ENCODE peak calls at places on chromosomes 5 and 9, in eight cellular contexts. Y, L, C, Z, F, R, J and X are unnamed samples.

GRCh38 chr9:110261631-110262030 is 5.3 kb upstream of the TXN start:
- DNase-seq in Z (no peak), J (no peak), L (no peak), F (no peak), Y (no peak), R (no peak), C (no peak), X (no peak)

GRCh38 chr5:157359350-157359910 is 93.5 kb downstream of the CYFIP2 start:
- DNase-seq in J (no peak), Z (no peak), F (no peak), Y (no peak), L (no peak), R (no peak), C (no peak), X (no peak)

GRCh38 chr9:3240651-3241268 is 285.0 kb downstream of the RFX3 start:
- DNase-seq in L (no peak), Z (peak; percentile 40), R (peak; percentile 75), F (no peak), Y (peak; percentile 12), J (peak; percentile 59), C (peak; percentile 35), X (peak; percentile 75)

GRCh38 chr9:95831810-95832209 is 43.7 kb upstream of the ERCC6L2 start:
- DNase-seq in Z (no peak), L (no peak), F (no peak), C (no peak), J (no peak), R (no peak), Y (no peak), X (no peak)

GRCh38 chr9:112332272-112332671 is 1.1 kb downstream of the PTBP3 start:
- DNase-seq in Z (no peak), F (no peak), Y (no peak), J (no peak), C (no peak), R (no peak), L (no peak), X (no peak)

GRCh38 chr9:129414377-129415021 is 206.4 kb downstream of the C9orf50 start:
- DNase-seq in C (no peak), L (no peak), Y (no peak), R (no peak), F (no peak), J (peak; percentile 62), Z (peak; percentile 69), X (peak; percentile 77)

GRCh38 chr9:25226901-25227686 is 451.1 kb downstream of the TUSC1 start:
- DNase-seq in C (no peak), F (no peak), Y (no peak), J (no peak), Z (no peak), L (no peak), R (no peak), X (no peak)

GRCh38 chr5:54553659-54554207 is 36.2 kb downstream of the SNX18 start:
- DNase-seq in J (no peak), F (no peak), Y (no peak), R (no peak), C (no peak), L (no peak), Z (no peak), X (no peak)

GRCh38 chr5:126814721-126815404 is 37.9 kb downstream of the LMNB1 start:
- DNase-seq in C (no peak), Z (no peak), L (peak; percentile 52), F (no peak), R (no peak), Y (no peak), J (no peak), X (no peak)

GRCh38 chr9:79578891-79579290 is 7.1 kb downstream of the TLE4 start:
- DNase-seq in F (no peak), C (no peak), Z (no peak), J (no peak), Y (no peak), R (no peak), L (no peak), X (no peak)

GRCh38 chr9:137236936-137237421 is 4.1 kb upstream of the TUBB4B start:
- DNase-seq in Y (no peak), C (no peak), L (no peak), Z (no peak), J (no peak), F (no peak), R (no peak), X (no peak)

GRCh38 chr9:18474778-18475177 is 825 bp downstream of the ADAMTSL1 start:
- DNase-seq in Z (no peak), L (no peak), F (no peak), R (no peak), J (no peak), Y (no peak), C (no peak), X (no peak)

GRCh38 chr5:52073993-52074689 is 690.9 kb downstream of the ISL1 start:
- DNase-seq in R (no peak), L (no peak), Y (no peak), C (no peak), F (no peak), J (no peak), Z (no peak), X (no peak)

GRCh38 chr5:12313602-12314001 is 409.4 kb upstream of the CTNND2 start:
- DNase-seq in F (no peak), C (no peak), R (no peak), Y (no peak), J (no peak), Z (no peak), L (no peak), X (no peak)

GRCh38 chr9:135061441-135061840 is 26.0 kb upstream of the OLFM1 start:
- DNase-seq in L (no peak), F (no peak), C (no peak), J (peak; percentile 7), Y (no peak), Z (no peak), R (peak; percentile 40), X (peak; percentile 14)

GRCh38 chr9:84293001-84293798 is 47.4 kb downstream of the SLC28A3 start:
- DNase-seq in L (no peak), R (no peak), C (peak; percentile 67), F (no peak), J (no peak), Y (no peak), Z (no peak), X (no peak)

GRCh38 chr5:104611419-104611818 is 1048.8 kb upstream of the NUDT12 start:
- DNase-seq in L (no peak), Y (no peak), J (no peak), F (no peak), C (no peak), Z (no peak), R (no peak), X (no peak)

GRCh38 chr5:34658023-34658422 is 1.9 kb downstream of the RAI14 start:
- DNase-seq in R (no peak), J (no peak), Y (no peak), F (no peak), C (no peak), L (no peak), Z (no peak), X (no peak)

GRCh38 chr9:99000480-99001395 is 57.0 kb downstream of the COL15A1 start:
- DNase-seq in Z (no peak), C (peak; percentile 23), Y (no peak), J (no peak), L (peak; percentile 59), F (no peak), R (no peak), X (peak; percentile 35)

GRCh38 chr5:151953833-151954232 is 29.2 kb upstream of the GLRA1 start:
- DNase-seq in Z (no peak), R (no peak), Y (no peak), J (no peak), L (no peak), F (no peak), C (no peak), X (no peak)

GRCh38 chr9:135224921-135225541 is 137.6 kb downstream of the OLFM1 start:
- DNase-seq in L (no peak), Y (no peak), J (peak; percentile 5), C (no peak), F (no peak), R (peak; percentile 61), Z (no peak), X (no peak)

GRCh38 chr5:142697846-142698245 is 12.0 kb upstream of the FGF1 start:
- DNase-seq in C (no peak), L (no peak), Y (no peak), R (no peak), Z (peak; percentile 60), J (peak; percentile 81), F (no peak), X (no peak)

GRCh38 chr5:142697356-142697807 is 11.5 kb upstream of the FGF1 start:
- DNase-seq in Z (peak; percentile 75), C (no peak), L (no peak), R (no peak), F (no peak), Y (no peak), J (peak; percentile 73), X (no peak)

GRCh38 chr5:142696379-142696778 is 10.5 kb upstream of the FGF1 start:
- DNase-seq in F (no peak), Z (no peak), Y (no peak), L (no peak), J (no peak), C (no peak), R (no peak), X (no peak)

GRCh38 chr5:142692280-142692775 is 6.4 kb upstream of the FGF1 start:
- DNase-seq in Y (no peak), F (no peak), L (no peak), R (no peak), C (no peak), J (no peak), Z (no peak), X (no peak)

GRCh38 chr5:142694092-142694856 is 8.4 kb upstream of the FGF1 start:
- DNase-seq in Z (no peak), J (no peak), Y (no peak), C (no peak), L (no peak), F (no peak), R (no peak), X (no peak)
- TF ChIP-seq CTCF in Z (no peak), J (no peak), Y (no peak), C (no peak), L (peak; percentile 29), F (no peak), R (no peak), X (no peak)

DNA sequence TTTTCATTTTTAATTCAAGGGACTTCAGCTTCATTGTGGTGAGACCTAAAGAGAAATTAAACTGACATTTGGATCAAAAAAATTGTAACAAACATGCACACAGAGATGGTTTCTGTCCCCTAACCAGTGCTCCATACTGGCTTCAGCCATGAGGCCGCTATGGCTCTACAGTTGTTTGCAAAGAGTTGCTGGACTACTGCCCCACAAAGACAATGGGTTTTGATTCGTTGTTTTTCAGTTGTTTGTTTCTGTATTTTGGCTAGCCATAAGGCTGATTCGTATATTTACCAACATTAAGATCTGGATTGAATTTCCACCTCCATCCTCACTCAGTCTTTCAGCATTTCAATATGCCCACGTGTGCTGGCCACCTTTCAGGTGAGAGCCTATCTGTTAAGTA is 163.7 kb upstream of the KIF2A start:
- DNase-seq in R (no peak), Y (no peak), Z (no peak), L (no peak), C (no peak), J (no peak), F (no peak), X (no peak)
- H3K27me3 ChIP-seq in R (no peaks in the 10 kb centered on the region), Y (no peaks in the 10 kb centered on the region), Z (no peaks in the 10 kb centered on the region), L (peaks cover 39% of the 10 kb centered on the region), C (peaks cover 2% of the 10 kb centered on the region), J (no peaks in the 10 kb centered on the region), F (no peaks in the 10 kb centered on the region), X (no peaks in the 10 kb centered on the region)

GRCh38 chr5:168808217-168808616 is 229.0 kb upstream of the PANK3 start:
- DNase-seq in Z (no peak), Y (no peak), L (no peak), R (no peak), F (no peak), C (no peak), J (no peak), X (no peak)
- TF ChIP-seq CTCF in Z (no peak), Y (no peak), L (no peak), R (no peak), F (no peak), C (no peak), J (no peak), X (no peak)

GRCh38 chr9:6672118-6672517 is 26.6 kb upstream of the GLDC start:
- DNase-seq in J (no peak), Z (no peak), Y (no peak), F (no peak), C (no peak), R (no peak), L (no peak), X (no peak)
- H3K27me3 ChIP-seq in J (no peaks in the 10 kb centered on the region), Z (no peaks in the 10 kb centered on the region), Y (no peaks in the 10 kb centered on the region), F (no peaks in the 10 kb centered on the region), C (no peaks in the 10 kb centered on the region), R (no peaks in the 10 kb centered on the region), L (no peaks in the 10 kb centered on the region), X (no peaks in the 10 kb centered on the region)